ENCODE peak calls at places on chromosomes 6 and 20, in six cellular contexts. One of them, this sample, is unnamed.

GRCh38 chr6:136180729-136181128 is 69.4 kb downstream of the MTFR2 start:
- DNase-seq in AG09309: no peak
- DNase-seq in lower leg skin: no peak
- DNase-seq in cardiac muscle cell: no peak
- DNase-seq in PC-9: no peak
- DNase-seq in glutamatergic neuron: no peak
- DNase-seq in this sample: no peak

GRCh38 chr6:168756009-168756634 is 315.1 kb downstream of the SMOC2 start:
- DNase-seq in PC-9: no peak
- DNase-seq in lower leg skin: no peak
- DNase-seq in AG09309: no peak
- DNase-seq in glutamatergic neuron: no peak
- DNase-seq in cardiac muscle cell: no peak
- DNase-seq in this sample: no peak

GRCh38 chr6:155142902-155143609 is 120.8 kb upstream of the CLDN20 start:
- DNase-seq in lower leg skin: no peak
- DNase-seq in glutamatergic neuron: no peak
- DNase-seq in cardiac muscle cell: no peak
- DNase-seq in PC-9: no peak
- DNase-seq in AG09309: no peak
- DNase-seq in this sample: no peak

GRCh38 chr6:5998236-5998635 is 8.5 kb downstream of the NRN1 start:
- DNase-seq in AG09309: no peak
- DNase-seq in cardiac muscle cell: no peak
- DNase-seq in PC-9: no peak
- DNase-seq in glutamatergic neuron: no peak
- DNase-seq in lower leg skin: no peak
- DNase-seq in this sample: no peak

GRCh38 chr6:10962673-10963072 is 75.8 kb downstream of the SYCP2L start:
- DNase-seq in PC-9: no peak
- DNase-seq in lower leg skin: no peak
- DNase-seq in cardiac muscle cell: no peak
- DNase-seq in AG09309: peak; percentile 65
- DNase-seq in glutamatergic neuron: no peak
- DNase-seq in this sample: no peak

GRCh38 chr20:51378171-51378928 is 164.2 kb downstream of the NFATC2 start:
- DNase-seq in cardiac muscle cell: peak; percentile 38
- DNase-seq in lower leg skin: no peak
- DNase-seq in glutamatergic neuron: no peak
- DNase-seq in AG09309: no peak
- DNase-seq in PC-9: no peak
- DNase-seq in this sample: no peak

GRCh38 chr20:26276811-26277210 is 580.2 kb upstream of the ZNF337 start:
- DNase-seq in cardiac muscle cell: peak; percentile 1
- DNase-seq in lower leg skin: no peak
- DNase-seq in glutamatergic neuron: peak; percentile 65
- DNase-seq in PC-9: no peak
- DNase-seq in AG09309: no peak
- DNase-seq in this sample: no peak

GRCh38 chr6:36927114-36927513 is 27.4 kb upstream of the PI16 start:
- DNase-seq in glutamatergic neuron: no peak
- DNase-seq in cardiac muscle cell: no peak
- DNase-seq in lower leg skin: no peak
- DNase-seq in AG09309: no peak
- DNase-seq in PC-9: no peak
- DNase-seq in this sample: no peak

GRCh38 chr6:135673671-135674309 is 176.2 kb upstream of the AHI1 start:
- DNase-seq in cardiac muscle cell: no peak
- DNase-seq in PC-9: no peak
- DNase-seq in glutamatergic neuron: no peak
- DNase-seq in lower leg skin: no peak
- DNase-seq in AG09309: peak; percentile 18
- DNase-seq in this sample: no peak

GRCh38 chr6:132060591-132060990 is 109.4 kb upstream of the CCN2 start:
- DNase-seq in cardiac muscle cell: no peak
- DNase-seq in PC-9: no peak
- DNase-seq in glutamatergic neuron: no peak
- DNase-seq in lower leg skin: no peak
- DNase-seq in AG09309: no peak
- DNase-seq in this sample: no peak

GRCh38 chr6:89436226-89436625 is 3.3 kb downstream of the ANKRD6 start:
- DNase-seq in cardiac muscle cell: no peak
- DNase-seq in AG09309: no peak
- DNase-seq in lower leg skin: no peak
- DNase-seq in glutamatergic neuron: no peak
- DNase-seq in PC-9: no peak
- DNase-seq in this sample: no peak

GRCh38 chr6:37693079-37693478 is 4.6 kb downstream of the MDGA1 start:
- DNase-seq in glutamatergic neuron: no peak
- DNase-seq in PC-9: no peak
- DNase-seq in lower leg skin: no peak
- DNase-seq in cardiac muscle cell: no peak
- DNase-seq in AG09309: no peak
- DNase-seq in this sample: no peak

DNA sequence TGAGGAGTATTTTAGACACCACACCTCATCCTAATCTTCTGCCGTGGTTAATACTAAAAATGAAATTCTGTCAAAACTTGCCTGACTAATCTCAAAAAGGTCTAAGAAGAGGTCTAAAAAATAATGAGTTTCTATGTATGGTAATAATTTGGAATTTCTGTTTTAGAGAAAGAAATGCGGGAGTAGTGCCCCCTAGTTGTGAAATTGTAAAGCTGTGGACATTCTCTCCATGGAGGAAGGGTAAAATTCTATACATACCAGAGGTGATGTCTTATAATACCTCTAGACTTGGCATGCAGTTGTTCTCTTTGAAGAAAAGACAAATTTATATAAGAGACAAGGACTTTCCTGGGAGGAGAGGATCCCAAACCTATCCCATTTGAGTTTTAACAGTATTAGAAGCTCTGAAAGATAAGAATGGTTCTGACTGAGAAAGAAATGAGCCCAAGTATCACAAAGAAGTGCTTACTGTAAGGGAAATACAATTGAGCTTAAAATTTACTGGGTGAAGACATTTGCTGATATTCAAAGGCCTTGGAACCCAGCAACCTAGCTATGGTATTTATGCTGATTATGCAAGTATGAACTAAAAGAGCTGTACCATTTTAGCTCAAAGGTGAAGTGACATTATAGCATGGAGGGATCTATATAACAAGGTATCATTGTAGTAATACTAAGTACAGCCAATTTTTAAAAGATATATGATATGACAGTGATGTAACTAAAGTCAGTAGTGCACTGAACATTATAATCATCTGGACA is 5.1 kb upstream of the EPHA7 start:
- DNase-seq in lower leg skin: no peak
- DNase-seq in cardiac muscle cell: peak; percentile 44
- DNase-seq in AG09309: no peak
- DNase-seq in glutamatergic neuron: no peak
- DNase-seq in PC-9: no peak
- DNase-seq in this sample: no peak
- TF ChIP-seq CTCF in lower leg skin: no peak
- TF ChIP-seq CTCF in cardiac muscle cell: peak; percentile 71
- TF ChIP-seq CTCF in AG09309: peak; percentile 42
- TF ChIP-seq CTCF in glutamatergic neuron: peak; percentile 15
- TF ChIP-seq CTCF in PC-9: peak; percentile 49
- TF ChIP-seq CTCF in this sample: peak; percentile 66

GRCh38 chr20:3172933-3173581 is at the start of gene LZTS3:
- DNase-seq in AG09309: no peak
- DNase-seq in glutamatergic neuron: peak; percentile 93
- DNase-seq in PC-9: peak; percentile 66
- DNase-seq in lower leg skin: peak; percentile 49
- DNase-seq in cardiac muscle cell: no peak
- DNase-seq in this sample: peak; percentile 76
- TF ChIP-seq CTCF in AG09309: no peak
- TF ChIP-seq CTCF in glutamatergic neuron: no peak
- TF ChIP-seq CTCF in PC-9: no peak
- TF ChIP-seq CTCF in lower leg skin: no peak
- TF ChIP-seq CTCF in cardiac muscle cell: no peak
- TF ChIP-seq CTCF in this sample: no peak

GRCh38 chr6:44253307-44254101 is 3.8 kb downstream of the SLC35B2 start:
- DNase-seq in cardiac muscle cell: peak; percentile 65
- DNase-seq in AG09309: no peak
- DNase-seq in PC-9: peak; percentile 52
- DNase-seq in lower leg skin: no peak
- DNase-seq in glutamatergic neuron: peak; percentile 75
- DNase-seq in this sample: no peak
- TF ChIP-seq CTCF in cardiac muscle cell: peak; percentile 56
- TF ChIP-seq CTCF in AG09309: peak; percentile 53
- TF ChIP-seq CTCF in PC-9: peak; percentile 69
- TF ChIP-seq CTCF in lower leg skin: no peak
- TF ChIP-seq CTCF in glutamatergic neuron: peak; percentile 50
- TF ChIP-seq CTCF in this sample: peak; percentile 57

DNA sequence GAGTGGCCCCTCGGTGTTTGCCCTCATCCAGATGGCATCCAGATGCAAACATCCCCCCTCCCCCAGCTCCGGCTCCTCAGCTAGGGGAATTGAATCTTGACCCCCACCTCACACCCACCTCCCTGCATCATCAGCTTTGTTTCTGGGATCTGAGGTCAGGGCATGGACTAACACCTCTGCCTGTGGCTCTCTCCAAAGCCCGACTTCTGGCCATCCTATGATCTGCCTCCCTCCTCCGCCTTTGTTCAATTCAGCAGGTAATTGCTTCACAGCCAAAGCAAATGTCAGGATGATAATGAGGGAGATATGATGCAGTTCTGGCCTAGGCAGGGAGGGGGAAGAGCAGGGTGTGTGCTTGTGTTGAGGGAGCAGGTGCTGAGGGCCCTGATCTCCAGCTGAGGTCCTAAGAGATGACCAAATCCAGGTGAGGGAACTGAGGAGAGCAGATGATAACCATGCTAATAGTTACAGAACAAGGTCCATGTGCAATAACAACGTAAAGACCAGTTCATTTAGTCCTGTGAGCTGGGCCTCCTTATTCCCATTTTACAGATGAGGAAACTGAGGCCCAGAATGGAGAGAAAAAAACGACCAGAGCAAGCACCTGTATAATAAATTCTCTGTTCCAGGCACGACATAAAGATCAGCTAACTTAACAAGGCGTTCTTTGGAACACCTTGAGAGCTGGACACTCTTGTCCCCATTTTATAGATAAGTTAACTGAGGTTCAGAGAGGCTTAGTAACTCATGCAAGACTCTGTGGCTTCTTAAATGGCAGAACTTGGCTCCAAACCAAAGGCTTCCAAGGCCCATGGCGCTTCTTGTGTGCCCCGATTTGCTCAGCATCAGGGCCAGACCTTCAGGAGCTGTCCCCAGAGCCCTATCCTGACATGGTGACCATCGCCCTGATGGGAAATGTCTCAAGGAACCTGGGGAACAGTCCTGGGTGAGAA is 141.9 kb downstream of the VEGFA start:
- DNase-seq in cardiac muscle cell: no peak
- DNase-seq in AG09309: no peak
- DNase-seq in PC-9: no peak
- DNase-seq in lower leg skin: no peak
- DNase-seq in glutamatergic neuron: no peak
- DNase-seq in this sample: no peak
- TF ChIP-seq CTCF in cardiac muscle cell: no peak
- TF ChIP-seq CTCF in AG09309: no peak
- TF ChIP-seq CTCF in PC-9: no peak
- TF ChIP-seq CTCF in lower leg skin: no peak
- TF ChIP-seq CTCF in glutamatergic neuron: no peak
- TF ChIP-seq CTCF in this sample: no peak

GRCh38 chr20:20407891-20408805 is 40.2 kb downstream of the INSM1 start:
- DNase-seq in AG09309: no peak
- DNase-seq in lower leg skin: no peak
- DNase-seq in PC-9: no peak
- DNase-seq in cardiac muscle cell: no peak
- DNase-seq in glutamatergic neuron: peak; percentile 64
- DNase-seq in this sample: no peak
- TF ChIP-seq CTCF in AG09309: peak; percentile 44
- TF ChIP-seq CTCF in lower leg skin: no peak
- TF ChIP-seq CTCF in PC-9: peak; percentile 55
- TF ChIP-seq CTCF in cardiac muscle cell: peak; percentile 10
- TF ChIP-seq CTCF in glutamatergic neuron: peak; percentile 53
- TF ChIP-seq CTCF in this sample: peak; percentile 31

GRCh38 chr6:53312355-53312754 is 36.4 kb downstream of the ELOVL5 start:
- DNase-seq in PC-9: no peak
- DNase-seq in lower leg skin: no peak
- DNase-seq in AG09309: no peak
- DNase-seq in glutamatergic neuron: no peak
- DNase-seq in cardiac muscle cell: no peak
- DNase-seq in this sample: no peak

GRCh38 chr6:53310751-53311585 is 37.8 kb downstream of the ELOVL5 start:
- DNase-seq in cardiac muscle cell: no peak
- DNase-seq in lower leg skin: no peak
- DNase-seq in glutamatergic neuron: no peak
- DNase-seq in PC-9: no peak
- DNase-seq in AG09309: no peak
- DNase-seq in this sample: no peak

GRCh38 chr6:53311586-53311935 is 37.2 kb downstream of the ELOVL5 start:
- DNase-seq in PC-9: no peak
- DNase-seq in AG09309: no peak
- DNase-seq in lower leg skin: no peak
- DNase-seq in glutamatergic neuron: no peak
- DNase-seq in cardiac muscle cell: no peak
- DNase-seq in this sample: no peak

GRCh38 chr6:53315086-53315724 is 33.5 kb downstream of the ELOVL5 start:
- DNase-seq in PC-9: no peak
- DNase-seq in cardiac muscle cell: no peak
- DNase-seq in AG09309: no peak
- DNase-seq in lower leg skin: no peak
- DNase-seq in glutamatergic neuron: no peak
- DNase-seq in this sample: no peak

GRCh38 chr6:53313784-53314382 is 34.9 kb downstream of the ELOVL5 start:
- DNase-seq in cardiac muscle cell: no peak
- DNase-seq in AG09309: no peak
- DNase-seq in glutamatergic neuron: no peak
- DNase-seq in PC-9: no peak
- DNase-seq in lower leg skin: no peak
- DNase-seq in this sample: no peak
- TF ChIP-seq CTCF in cardiac muscle cell: no peak
- TF ChIP-seq CTCF in AG09309: no peak
- TF ChIP-seq CTCF in glutamatergic neuron: no peak
- TF ChIP-seq CTCF in PC-9: no peak
- TF ChIP-seq CTCF in lower leg skin: no peak
- TF ChIP-seq CTCF in this sample: no peak

GRCh38 chr20:36624068-36624813 is 18.7 kb downstream of the RAB5IF start:
- DNase-seq in AG09309: no peak
- DNase-seq in PC-9: peak; percentile 29
- DNase-seq in cardiac muscle cell: no peak
- DNase-seq in lower leg skin: no peak
- DNase-seq in glutamatergic neuron: no peak
- DNase-seq in this sample: no peak
- TF ChIP-seq CTCF in AG09309: no peak
- TF ChIP-seq CTCF in PC-9: no peak
- TF ChIP-seq CTCF in cardiac muscle cell: peak; percentile 6
- TF ChIP-seq CTCF in lower leg skin: no peak
- TF ChIP-seq CTCF in glutamatergic neuron: no peak
- TF ChIP-seq CTCF in this sample: no peak

This sample was measured in progenitor cell of endocrine pancreas.